ENCODE peak calls at places on chromosomes 2 and 18, in eight cellular contexts. R, Y, I, U, B, H, E and Q are unnamed samples.

GRCh38 chr2:18910843-18911242 is 321.5 kb upstream of the NT5C1B start:
- DNase-seq in R (no peak), U (no peak), I (no peak), B (no peak), H (no peak), E (peak), Y (no peak), Q (peak)

GRCh38 chr2:143252138-143252907 is 123.1 kb downstream of the ARHGAP15 start:
- DNase-seq in B (no peak), E (no peak), H (no peak), U (no peak), R (no peak), Y (no peak), I (no peak), Q (no peak)

GRCh38 chr2:25234756-25235155 is 66.4 kb upstream of the POMC start:
- DNase-seq in Y (no peak), E (no peak), U (no peak), I (peak), B (no peak), H (no peak), R (no peak), Q (no peak)

GRCh38 chr2:30969006-30969405 is 161.8 kb upstream of the CAPN13 start:
- DNase-seq in Y (no peak), R (no peak), B (no peak), E (peak), H (no peak), U (no peak), I (no peak), Q (no peak)

GRCh38 chr2:99926986-99927385 is 215.4 kb downstream of the AFF3 start:
- DNase-seq in H (no peak), I (no peak), E (no peak), U (no peak), R (peak), Y (no peak), B (no peak), Q (no peak)

GRCh38 chr18:79702906-79703305 is 23.3 kb downstream of the CTDP1 start:
- DNase-seq in U (no peak), E (no peak), I (no peak), B (no peak), R (no peak), Y (no peak), H (no peak), Q (no peak)

GRCh38 chr2:57199663-57200062 is 846.9 kb upstream of the VRK2 start:
- DNase-seq in I (no peak), U (no peak), E (no peak), Y (no peak), B (no peak), H (no peak), R (no peak), Q (no peak)

GRCh38 chr2:55011741-55012574 is 38.3 kb downstream of the RTN4 start:
- DNase-seq in U (no peak), Y (no peak), H (no peak), R (no peak), E (peak), B (peak), I (no peak), Q (no peak)

GRCh38 chr2:137173514-137173913 is 408.2 kb downstream of the THSD7B start:
- DNase-seq in E (peak), B (peak), U (no peak), H (no peak), Y (no peak), R (no peak), I (no peak), Q (no peak)

GRCh38 chr2:22769497-22769896 is 615.5 kb upstream of the KLHL29 start:
- DNase-seq in Y (no peak), H (no peak), E (no peak), U (no peak), R (no peak), I (no peak), B (no peak), Q (no peak)